ENCODE peak calls at places on chromosomes 11 and 22, in ten cellular contexts. One of them, this sample, is unnamed.

GRCh38 chr11:78346799-78347198 is 70.8 kb downstream of the GAB2 start:
- DNase-seq in T-helper 9 cell: no peak
- DNase-seq in activated T-cell treated with anti-CD3 and anti-CD28 coated beads for 24 hours: no peak
- DNase-seq in cardiac fibroblast: peak
- DNase-seq in EL: no peak
- DNase-seq in spleen: no peak
- DNase-seq in activated CD8-positive, alpha-beta memory T cell treated with anti-CD3 and anti-CD28 coated beads, Interleukin-2, amount 10 ng/mL, durations not matched to agents 7 days and 5 days: no peak
- DNase-seq in hippocampal formation: no peak
- DNase-seq in posterior cingulate gyrus: no peak
- DNase-seq in A549: no peak
- DNase-seq in this sample: no peak

GRCh38 chr11:78228467-78228866 is 39.7 kb downstream of the USP35 start:
- DNase-seq in hippocampal formation: peak
- DNase-seq in EL: peak
- DNase-seq in cardiac fibroblast: peak
- DNase-seq in A549: peak
- DNase-seq in activated T-cell treated with anti-CD3 and anti-CD28 coated beads for 24 hours: no peak
- DNase-seq in posterior cingulate gyrus: no peak
- DNase-seq in spleen: no peak
- DNase-seq in T-helper 9 cell: no peak
- DNase-seq in activated CD8-positive, alpha-beta memory T cell treated with anti-CD3 and anti-CD28 coated beads, Interleukin-2, amount 10 ng/mL, durations not matched to agents 7 days and 5 days: peak
- DNase-seq in this sample: peak

GRCh38 chr11:93541884-93542752 is 1.1 kb downstream of the SMCO4 start:
- DNase-seq in A549: peak
- DNase-seq in cardiac fibroblast: peak
- DNase-seq in spleen: peak
- DNase-seq in activated CD8-positive, alpha-beta memory T cell treated with anti-CD3 and anti-CD28 coated beads, Interleukin-2, amount 10 ng/mL, durations not matched to agents 7 days and 5 days: peak
- DNase-seq in activated T-cell treated with anti-CD3 and anti-CD28 coated beads for 24 hours: no peak
- DNase-seq in posterior cingulate gyrus: peak
- DNase-seq in T-helper 9 cell: peak
- DNase-seq in hippocampal formation: peak
- DNase-seq in EL: peak
- DNase-seq in this sample: peak

GRCh38 chr11:126638663-126639062 is 283.2 kb downstream of the ST3GAL4 start:
- DNase-seq in EL: no peak
- DNase-seq in A549: no peak
- DNase-seq in spleen: no peak
- DNase-seq in activated CD8-positive, alpha-beta memory T cell treated with anti-CD3 and anti-CD28 coated beads, Interleukin-2, amount 10 ng/mL, durations not matched to agents 7 days and 5 days: no peak
- DNase-seq in posterior cingulate gyrus: no peak
- DNase-seq in hippocampal formation: no peak
- DNase-seq in cardiac fibroblast: no peak
- DNase-seq in activated T-cell treated with anti-CD3 and anti-CD28 coated beads for 24 hours: no peak
- DNase-seq in T-helper 9 cell: no peak
- DNase-seq in this sample: no peak

GRCh38 chr11:115761817-115762216 is 257.6 kb upstream of the CADM1 start:
- DNase-seq in activated CD8-positive, alpha-beta memory T cell treated with anti-CD3 and anti-CD28 coated beads, Interleukin-2, amount 10 ng/mL, durations not matched to agents 7 days and 5 days: no peak
- DNase-seq in posterior cingulate gyrus: no peak
- DNase-seq in activated T-cell treated with anti-CD3 and anti-CD28 coated beads for 24 hours: no peak
- DNase-seq in A549: no peak
- DNase-seq in EL: no peak
- DNase-seq in T-helper 9 cell: no peak
- DNase-seq in spleen: no peak
- DNase-seq in hippocampal formation: no peak
- DNase-seq in cardiac fibroblast: no peak
- DNase-seq in this sample: no peak

GRCh38 chr11:93652161-93652597 is 9.3 kb upstream of the CEP295 start:
- DNase-seq in activated CD8-positive, alpha-beta memory T cell treated with anti-CD3 and anti-CD28 coated beads, Interleukin-2, amount 10 ng/mL, durations not matched to agents 7 days and 5 days: no peak
- DNase-seq in cardiac fibroblast: peak
- DNase-seq in posterior cingulate gyrus: no peak
- DNase-seq in A549: no peak
- DNase-seq in T-helper 9 cell: peak
- DNase-seq in activated T-cell treated with anti-CD3 and anti-CD28 coated beads for 24 hours: peak
- DNase-seq in hippocampal formation: peak
- DNase-seq in spleen: no peak
- DNase-seq in EL: peak
- DNase-seq in this sample: no peak

GRCh38 chr22:30206964-30207363 is 39.6 kb downstream of the LIF start:
- DNase-seq in activated T-cell treated with anti-CD3 and anti-CD28 coated beads for 24 hours: no peak
- DNase-seq in EL: peak
- DNase-seq in posterior cingulate gyrus: peak
- DNase-seq in cardiac fibroblast: peak
- DNase-seq in activated CD8-positive, alpha-beta memory T cell treated with anti-CD3 and anti-CD28 coated beads, Interleukin-2, amount 10 ng/mL, durations not matched to agents 7 days and 5 days: no peak
- DNase-seq in spleen: no peak
- DNase-seq in A549: peak
- DNase-seq in T-helper 9 cell: no peak
- DNase-seq in hippocampal formation: no peak
- DNase-seq in this sample: no peak

GRCh38 chr11:119434531-119435330 is 11.8 kb upstream of the THY1 start:
- DNase-seq in activated CD8-positive, alpha-beta memory T cell treated with anti-CD3 and anti-CD28 coated beads, Interleukin-2, amount 10 ng/mL, durations not matched to agents 7 days and 5 days: no peak
- DNase-seq in T-helper 9 cell: no peak
- DNase-seq in cardiac fibroblast: no peak
- DNase-seq in A549: no peak
- DNase-seq in spleen: no peak
- DNase-seq in hippocampal formation: no peak
- DNase-seq in posterior cingulate gyrus: no peak
- DNase-seq in activated T-cell treated with anti-CD3 and anti-CD28 coated beads for 24 hours: no peak
- DNase-seq in EL: no peak
- DNase-seq in this sample: no peak

GRCh38 chr22:19663821-19664325 is 50.4 kb upstream of the SEPTIN5 start:
- DNase-seq in cardiac fibroblast: peak
- DNase-seq in T-helper 9 cell: no peak
- DNase-seq in A549: no peak
- DNase-seq in spleen: no peak
- DNase-seq in hippocampal formation: no peak
- DNase-seq in posterior cingulate gyrus: no peak
- DNase-seq in activated T-cell treated with anti-CD3 and anti-CD28 coated beads for 24 hours: no peak
- DNase-seq in activated CD8-positive, alpha-beta memory T cell treated with anti-CD3 and anti-CD28 coated beads, Interleukin-2, amount 10 ng/mL, durations not matched to agents 7 days and 5 days: no peak
- DNase-seq in EL: peak
- DNase-seq in this sample: no peak

GRCh38 chr11:77287136-77287535 is 14.3 kb downstream of the GDPD4 start:
- DNase-seq in hippocampal formation: no peak
- DNase-seq in activated T-cell treated with anti-CD3 and anti-CD28 coated beads for 24 hours: no peak
- DNase-seq in posterior cingulate gyrus: no peak
- DNase-seq in spleen: no peak
- DNase-seq in A549: no peak
- DNase-seq in T-helper 9 cell: no peak
- DNase-seq in activated CD8-positive, alpha-beta memory T cell treated with anti-CD3 and anti-CD28 coated beads, Interleukin-2, amount 10 ng/mL, durations not matched to agents 7 days and 5 days: no peak
- DNase-seq in cardiac fibroblast: peak
- DNase-seq in EL: peak
- DNase-seq in this sample: no peak

GRCh38 chr11:116901211-116901610 is 63.8 kb upstream of the APOA1 start:
- DNase-seq in posterior cingulate gyrus: no peak
- DNase-seq in activated T-cell treated with anti-CD3 and anti-CD28 coated beads for 24 hours: no peak
- DNase-seq in activated CD8-positive, alpha-beta memory T cell treated with anti-CD3 and anti-CD28 coated beads, Interleukin-2, amount 10 ng/mL, durations not matched to agents 7 days and 5 days: no peak
- DNase-seq in spleen: no peak
- DNase-seq in A549: no peak
- DNase-seq in T-helper 9 cell: no peak
- DNase-seq in hippocampal formation: no peak
- DNase-seq in cardiac fibroblast: no peak
- DNase-seq in EL: no peak
- DNase-seq in this sample: no peak

GRCh38 chr11:27613670-27613950 is 86.6 kb downstream of the BDNF start:
- DNase-seq in cardiac fibroblast: peak
- DNase-seq in spleen: no peak
- DNase-seq in activated T-cell treated with anti-CD3 and anti-CD28 coated beads for 24 hours: no peak
- DNase-seq in A549: no peak
- DNase-seq in posterior cingulate gyrus: no peak
- DNase-seq in T-helper 9 cell: no peak
- DNase-seq in hippocampal formation: no peak
- DNase-seq in EL: no peak
- DNase-seq in activated CD8-positive, alpha-beta memory T cell treated with anti-CD3 and anti-CD28 coated beads, Interleukin-2, amount 10 ng/mL, durations not matched to agents 7 days and 5 days: no peak
- DNase-seq in this sample: no peak

GRCh38 chr11:115132829-115133228 is 371.4 kb downstream of the CADM1 start:
- DNase-seq in cardiac fibroblast: no peak
- DNase-seq in A549: peak
- DNase-seq in T-helper 9 cell: no peak
- DNase-seq in posterior cingulate gyrus: no peak
- DNase-seq in activated CD8-positive, alpha-beta memory T cell treated with anti-CD3 and anti-CD28 coated beads, Interleukin-2, amount 10 ng/mL, durations not matched to agents 7 days and 5 days: no peak
- DNase-seq in spleen: no peak
- DNase-seq in hippocampal formation: no peak
- DNase-seq in EL: no peak
- DNase-seq in activated T-cell treated with anti-CD3 and anti-CD28 coated beads for 24 hours: no peak
- DNase-seq in this sample: no peak

GRCh38 chr11:1532606-1533341 is 39.3 kb downstream of the DUSP8 start:
- DNase-seq in T-helper 9 cell: no peak
- DNase-seq in EL: peak
- DNase-seq in activated CD8-positive, alpha-beta memory T cell treated with anti-CD3 and anti-CD28 coated beads, Interleukin-2, amount 10 ng/mL, durations not matched to agents 7 days and 5 days: no peak
- DNase-seq in cardiac fibroblast: no peak
- DNase-seq in posterior cingulate gyrus: no peak
- DNase-seq in hippocampal formation: no peak
- DNase-seq in activated T-cell treated with anti-CD3 and anti-CD28 coated beads for 24 hours: no peak
- DNase-seq in spleen: no peak
- DNase-seq in A549: no peak
- DNase-seq in this sample: no peak

GRCh38 chr22:22855617-22856308 is 31.9 kb upstream of the IGLL5 start:
- DNase-seq in activated CD8-positive, alpha-beta memory T cell treated with anti-CD3 and anti-CD28 coated beads, Interleukin-2, amount 10 ng/mL, durations not matched to agents 7 days and 5 days: peak
- DNase-seq in cardiac fibroblast: peak
- DNase-seq in posterior cingulate gyrus: no peak
- DNase-seq in hippocampal formation: no peak
- DNase-seq in EL: peak
- DNase-seq in A549: no peak
- DNase-seq in spleen: no peak
- DNase-seq in activated T-cell treated with anti-CD3 and anti-CD28 coated beads for 24 hours: peak
- DNase-seq in T-helper 9 cell: peak
- DNase-seq in this sample: peak

GRCh38 chr11:86577663-86578636 is 94.5 kb downstream of the ME3 start:
- DNase-seq in cardiac fibroblast: peak
- DNase-seq in activated CD8-positive, alpha-beta memory T cell treated with anti-CD3 and anti-CD28 coated beads, Interleukin-2, amount 10 ng/mL, durations not matched to agents 7 days and 5 days: no peak
- DNase-seq in T-helper 9 cell: no peak
- DNase-seq in posterior cingulate gyrus: no peak
- DNase-seq in spleen: peak
- DNase-seq in A549: peak
- DNase-seq in hippocampal formation: no peak
- DNase-seq in EL: peak
- DNase-seq in activated T-cell treated with anti-CD3 and anti-CD28 coated beads for 24 hours: no peak
- DNase-seq in this sample: no peak

GRCh38 chr11:120500414-120500936 is 11.1 kb upstream of the GRIK4 start:
- DNase-seq in spleen: peak
- DNase-seq in activated CD8-positive, alpha-beta memory T cell treated with anti-CD3 and anti-CD28 coated beads, Interleukin-2, amount 10 ng/mL, durations not matched to agents 7 days and 5 days: no peak
- DNase-seq in posterior cingulate gyrus: no peak
- DNase-seq in cardiac fibroblast: no peak
- DNase-seq in T-helper 9 cell: no peak
- DNase-seq in hippocampal formation: no peak
- DNase-seq in A549: no peak
- DNase-seq in EL: no peak
- DNase-seq in activated T-cell treated with anti-CD3 and anti-CD28 coated beads for 24 hours: no peak
- DNase-seq in this sample: no peak

GRCh38 chr11:70790671-70791300 is 392.5 kb downstream of the CTTN start:
- DNase-seq in hippocampal formation: no peak
- DNase-seq in activated T-cell treated with anti-CD3 and anti-CD28 coated beads for 24 hours: no peak
- DNase-seq in activated CD8-positive, alpha-beta memory T cell treated with anti-CD3 and anti-CD28 coated beads, Interleukin-2, amount 10 ng/mL, durations not matched to agents 7 days and 5 days: no peak
- DNase-seq in EL: no peak
- DNase-seq in spleen: no peak
- DNase-seq in T-helper 9 cell: no peak
- DNase-seq in cardiac fibroblast: no peak
- DNase-seq in A549: no peak
- DNase-seq in posterior cingulate gyrus: no peak
- DNase-seq in this sample: no peak

GRCh38 chr11:63622318-63622717 is 8.1 kb upstream of the PLAAT3 start:
- DNase-seq in spleen: no peak
- DNase-seq in cardiac fibroblast: peak
- DNase-seq in posterior cingulate gyrus: no peak
- DNase-seq in activated T-cell treated with anti-CD3 and anti-CD28 coated beads for 24 hours: no peak
- DNase-seq in activated CD8-positive, alpha-beta memory T cell treated with anti-CD3 and anti-CD28 coated beads, Interleukin-2, amount 10 ng/mL, durations not matched to agents 7 days and 5 days: no peak
- DNase-seq in A549: peak
- DNase-seq in hippocampal formation: no peak
- DNase-seq in EL: no peak
- DNase-seq in T-helper 9 cell: no peak
- DNase-seq in this sample: no peak

This sample was measured in activated CD4-positive, alpha-beta memory T cell treated with anti-CD3 and anti-CD28 coated beads, Interleukin-2, amount 10 ng/mL, durations not matched to agents 7 days and 5 days.